ENCODE peak calls at places on chromosomes 13 and 19, in ten cellular contexts. One of them, this sample, is unnamed.

GRCh38 chr19:55172741-55173140 is 6.3 kb upstream of the DNAAF3 start:
- DNase-seq in right lobe of liver: no peak
- DNase-seq in Caco-2: no peak
- DNase-seq in fibroblast of lung: peak; percentile 66
- DNase-seq in WERI-Rb-1: no peak
- DNase-seq in tibial nerve: no peak
- DNase-seq in pancreas: no peak
- DNase-seq in ovary: no peak
- DNase-seq in kidney: no peak
- DNase-seq in heart left ventricle: no peak
- DNase-seq in this sample: no peak

GRCh38 chr19:5292843-5293606 is 47.6 kb downstream of the PTPRS start:
- DNase-seq in right lobe of liver: no peak
- DNase-seq in Caco-2: no peak
- DNase-seq in fibroblast of lung: peak; percentile 69
- DNase-seq in WERI-Rb-1: peak; percentile 73
- DNase-seq in tibial nerve: peak; percentile 49
- DNase-seq in pancreas: peak; percentile 64
- DNase-seq in ovary: peak; percentile 86
- DNase-seq in kidney: peak; percentile 92
- DNase-seq in heart left ventricle: peak; percentile 67
- DNase-seq in this sample: peak; percentile 60

GRCh38 chr19:50912727-50913716 is 1.8 kb upstream of the KLK4 start:
- DNase-seq in right lobe of liver: no peak
- DNase-seq in Caco-2: no peak
- DNase-seq in fibroblast of lung: no peak
- DNase-seq in WERI-Rb-1: no peak
- DNase-seq in tibial nerve: no peak
- DNase-seq in pancreas: no peak
- DNase-seq in ovary: no peak
- DNase-seq in kidney: no peak
- DNase-seq in heart left ventricle: no peak
- DNase-seq in this sample: no peak

GRCh38 chr19:18543814-18544475 is 572 bp upstream of the FKBP8 start:
- DNase-seq in right lobe of liver: peak; percentile 57
- DNase-seq in Caco-2: peak; percentile 84
- DNase-seq in fibroblast of lung: peak; percentile 51
- DNase-seq in WERI-Rb-1: peak; percentile 57
- DNase-seq in tibial nerve: no peak
- DNase-seq in pancreas: no peak
- DNase-seq in ovary: no peak
- DNase-seq in kidney: peak; percentile 75
- DNase-seq in heart left ventricle: peak; percentile 34
- DNase-seq in this sample: peak; percentile 68

GRCh38 chr13:21872795-21873194 is 201.9 kb downstream of the FGF9 start:
- DNase-seq in right lobe of liver: no peak
- DNase-seq in Caco-2: no peak
- DNase-seq in fibroblast of lung: no peak
- DNase-seq in WERI-Rb-1: no peak
- DNase-seq in tibial nerve: no peak
- DNase-seq in pancreas: no peak
- DNase-seq in ovary: no peak
- DNase-seq in kidney: no peak
- DNase-seq in heart left ventricle: no peak
- DNase-seq in this sample: no peak

GRCh38 chr13:110430391-110431338 is 123.6 kb downstream of the COL4A2 start:
- DNase-seq in right lobe of liver: no peak
- DNase-seq in Caco-2: no peak
- DNase-seq in fibroblast of lung: no peak
- DNase-seq in WERI-Rb-1: no peak
- DNase-seq in tibial nerve: no peak
- DNase-seq in pancreas: no peak
- DNase-seq in ovary: no peak
- DNase-seq in kidney: no peak
- DNase-seq in heart left ventricle: no peak
- DNase-seq in this sample: no peak

GRCh38 chr13:74644239-74644638 is 510.0 kb upstream of the KLF12 start:
- DNase-seq in right lobe of liver: no peak
- DNase-seq in Caco-2: no peak
- DNase-seq in fibroblast of lung: peak; percentile 58
- DNase-seq in WERI-Rb-1: no peak
- DNase-seq in tibial nerve: no peak
- DNase-seq in pancreas: no peak
- DNase-seq in ovary: no peak
- DNase-seq in kidney: no peak
- DNase-seq in heart left ventricle: no peak
- DNase-seq in this sample: no peak

GRCh38 chr19:55633866-55634265 is 6.9 kb upstream of the ZNF580 start:
- DNase-seq in right lobe of liver: no peak
- DNase-seq in Caco-2: no peak
- DNase-seq in fibroblast of lung: no peak
- DNase-seq in WERI-Rb-1: no peak
- DNase-seq in tibial nerve: no peak
- DNase-seq in pancreas: no peak
- DNase-seq in ovary: no peak
- DNase-seq in kidney: no peak
- DNase-seq in heart left ventricle: no peak
- DNase-seq in this sample: no peak

DNA sequence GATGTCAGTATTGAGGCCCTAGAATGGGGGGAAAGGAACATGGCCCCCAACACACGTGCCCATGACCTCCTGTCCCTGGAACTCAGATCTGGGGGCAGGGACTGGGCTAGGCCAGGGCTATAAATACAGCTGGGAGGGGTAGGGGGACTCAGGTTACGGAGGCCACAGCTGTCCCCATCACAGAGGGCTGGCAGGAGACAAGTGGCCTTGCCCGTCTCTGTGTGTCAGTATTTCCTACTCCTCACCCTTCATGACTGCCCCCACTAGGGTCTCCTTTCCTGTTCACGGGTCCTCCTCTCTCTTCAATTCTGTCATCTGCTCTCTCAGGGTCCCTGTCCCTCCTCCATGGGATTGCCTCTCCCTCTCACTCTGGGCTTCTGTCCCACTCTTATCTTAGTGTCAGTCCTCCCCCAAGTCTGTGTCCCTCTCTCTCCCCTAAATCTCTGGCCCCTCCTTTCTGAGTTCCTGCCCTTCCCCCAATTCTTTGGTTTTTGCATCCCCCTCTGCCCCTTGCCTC is 692 bp upstream of the HRC start:
- DNase-seq in right lobe of liver: no peak
- DNase-seq in Caco-2: no peak
- DNase-seq in fibroblast of lung: no peak
- DNase-seq in WERI-Rb-1: peak; percentile 40
- DNase-seq in tibial nerve: no peak
- DNase-seq in pancreas: no peak
- DNase-seq in ovary: no peak
- DNase-seq in kidney: no peak
- DNase-seq in heart left ventricle: peak; percentile 78
- DNase-seq in this sample: no peak
- H3K4me3 ChIP-seq in right lobe of liver: no peak overlapping the region
- H3K4me3 ChIP-seq in Caco-2: no peak overlapping the region
- H3K4me3 ChIP-seq in fibroblast of lung: no peak overlapping the region
- H3K4me3 ChIP-seq in WERI-Rb-1: no peak overlapping the region
- H3K4me3 ChIP-seq in tibial nerve: no peak overlapping the region
- H3K4me3 ChIP-seq in pancreas: no peak overlapping the region
- H3K4me3 ChIP-seq in ovary: no peak overlapping the region
- H3K4me3 ChIP-seq in kidney: no peak overlapping the region
- H3K4me3 ChIP-seq in heart left ventricle: peak overlapping the region; percentile 42
- H3K4me3 ChIP-seq in this sample: no peak overlapping the region

DNA sequence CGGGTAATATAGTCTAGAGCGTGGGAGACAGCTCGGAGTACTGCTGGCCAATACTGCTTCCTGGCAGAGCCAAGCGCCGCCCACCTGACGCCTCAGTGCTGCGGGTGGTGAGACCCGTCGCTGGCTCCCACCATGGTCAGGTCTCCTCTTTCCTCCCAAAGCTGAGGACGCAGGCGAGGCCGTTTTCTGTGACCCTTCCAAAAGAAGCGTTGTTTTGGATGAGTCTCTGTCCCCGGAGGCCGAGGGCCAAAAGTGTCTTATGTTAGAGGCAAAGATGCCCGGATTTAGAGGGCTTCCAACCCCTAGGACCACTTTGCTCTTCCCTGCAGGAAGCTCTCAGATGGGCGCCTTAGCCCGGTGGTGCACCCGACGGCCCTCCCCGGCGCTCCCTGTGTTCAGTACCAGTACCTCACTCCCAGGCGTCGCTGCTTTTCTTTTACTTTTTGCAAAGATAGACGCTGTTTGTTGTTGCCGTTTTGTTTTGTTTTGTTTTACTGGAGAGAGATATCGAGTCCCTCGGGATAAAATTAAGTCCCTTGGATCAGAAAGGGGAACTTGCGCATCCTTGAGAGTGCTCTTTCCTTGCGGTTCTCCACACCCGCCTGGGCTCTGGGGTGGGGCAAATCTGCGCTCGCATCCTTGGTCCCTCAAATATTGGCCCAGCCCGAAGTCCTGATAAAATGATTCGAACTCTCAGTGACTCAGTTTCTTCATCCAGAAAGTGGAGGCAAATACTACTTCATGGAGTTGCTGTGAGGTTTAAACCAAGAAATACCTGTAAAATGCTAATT is 7.0 kb downstream of the PDX1 start:
- DNase-seq in right lobe of liver: no peak
- DNase-seq in Caco-2: no peak
- DNase-seq in fibroblast of lung: no peak
- DNase-seq in WERI-Rb-1: no peak
- DNase-seq in tibial nerve: no peak
- DNase-seq in pancreas: no peak
- DNase-seq in ovary: no peak
- DNase-seq in kidney: no peak
- DNase-seq in heart left ventricle: no peak
- DNase-seq in this sample: no peak
- H3K9me3 ChIP-seq in right lobe of liver: no peaks in the 10 kb centered on the region
- H3K9me3 ChIP-seq in Caco-2: no peaks in the 10 kb centered on the region
- H3K9me3 ChIP-seq in fibroblast of lung: no peaks in the 10 kb centered on the region
- H3K9me3 ChIP-seq in WERI-Rb-1: peaks cover 70% of the 10 kb centered on the region
- H3K9me3 ChIP-seq in tibial nerve: no peaks in the 10 kb centered on the region
- H3K9me3 ChIP-seq in pancreas: no peaks in the 10 kb centered on the region
- H3K9me3 ChIP-seq in ovary: no peaks in the 10 kb centered on the region
- H3K9me3 ChIP-seq in kidney: no peaks in the 10 kb centered on the region
- H3K9me3 ChIP-seq in heart left ventricle: no peaks in the 10 kb centered on the region
- H3K9me3 ChIP-seq in this sample: no peaks in the 10 kb centered on the region

GRCh38 chr13:35472308-35473008 is 4.0 kb downstream of the MAB21L1 start:
- DNase-seq in right lobe of liver: no peak
- DNase-seq in Caco-2: no peak
- DNase-seq in fibroblast of lung: no peak
- DNase-seq in WERI-Rb-1: peak; percentile 33
- DNase-seq in tibial nerve: no peak
- DNase-seq in pancreas: no peak
- DNase-seq in ovary: no peak
- DNase-seq in kidney: peak; percentile 41
- DNase-seq in heart left ventricle: no peak
- DNase-seq in this sample: no peak

GRCh38 chr13:35468195-35468594 is 8.3 kb downstream of the MAB21L1 start:
- DNase-seq in right lobe of liver: no peak
- DNase-seq in Caco-2: no peak
- DNase-seq in fibroblast of lung: peak; percentile 48
- DNase-seq in WERI-Rb-1: no peak
- DNase-seq in tibial nerve: no peak
- DNase-seq in pancreas: no peak
- DNase-seq in ovary: no peak
- DNase-seq in kidney: no peak
- DNase-seq in heart left ventricle: no peak
- DNase-seq in this sample: no peak

GRCh38 chr13:35471466-35472307 is 4.8 kb downstream of the MAB21L1 start:
- DNase-seq in right lobe of liver: no peak
- DNase-seq in Caco-2: no peak
- DNase-seq in fibroblast of lung: no peak
- DNase-seq in WERI-Rb-1: peak; percentile 39
- DNase-seq in tibial nerve: no peak
- DNase-seq in pancreas: no peak
- DNase-seq in ovary: no peak
- DNase-seq in kidney: peak; percentile 30
- DNase-seq in heart left ventricle: no peak
- DNase-seq in this sample: no peak

GRCh38 chr13:35469781-35470380 is 6.6 kb downstream of the MAB21L1 start:
- DNase-seq in right lobe of liver: no peak
- DNase-seq in Caco-2: no peak
- DNase-seq in fibroblast of lung: no peak
- DNase-seq in WERI-Rb-1: no peak
- DNase-seq in tibial nerve: no peak
- DNase-seq in pancreas: no peak
- DNase-seq in ovary: no peak
- DNase-seq in kidney: no peak
- DNase-seq in heart left ventricle: no peak
- DNase-seq in this sample: no peak

DNA sequence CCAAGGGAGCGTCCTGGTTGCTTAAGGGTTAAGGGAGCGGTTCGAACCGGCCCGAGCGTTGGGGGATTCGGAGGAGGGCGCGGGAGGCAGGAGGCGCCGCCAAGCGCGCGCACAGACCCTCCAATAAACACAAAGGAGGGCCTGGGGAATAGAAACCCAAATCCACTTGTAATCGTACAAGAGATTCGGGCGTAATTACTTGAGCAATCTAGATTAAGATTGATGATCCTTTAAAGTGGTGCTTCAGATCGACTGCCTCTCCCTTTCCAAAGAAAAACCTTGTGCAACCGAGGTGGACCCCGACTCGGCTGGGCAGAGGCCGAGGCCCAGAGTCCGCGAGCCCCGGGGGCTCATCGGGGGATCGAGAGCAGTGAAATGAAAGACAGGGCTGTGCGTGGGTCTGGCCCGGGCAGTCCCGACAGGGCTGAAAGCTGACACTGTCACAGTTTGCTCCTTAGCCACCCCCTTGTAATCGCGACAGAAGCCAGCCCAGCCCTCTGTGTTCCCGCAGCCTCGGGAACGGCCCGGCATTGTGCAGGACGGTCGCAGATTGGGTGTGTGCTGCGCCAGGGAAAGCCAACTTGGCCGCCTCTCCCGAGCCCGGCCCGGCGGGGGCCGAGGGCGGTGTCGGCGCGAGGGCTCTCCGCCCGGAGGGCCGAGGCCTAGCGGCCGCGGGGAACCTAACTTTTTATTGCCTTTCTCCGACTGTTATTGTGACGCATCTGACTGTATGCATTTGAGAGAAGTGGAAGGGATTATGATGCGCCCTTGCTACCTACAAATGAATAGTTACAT is 5.6 kb downstream of the MAB21L1 start:
- DNase-seq in right lobe of liver: no peak
- DNase-seq in Caco-2: no peak
- DNase-seq in fibroblast of lung: peak; percentile 39
- DNase-seq in WERI-Rb-1: peak; percentile 81
- DNase-seq in tibial nerve: peak; percentile 28
- DNase-seq in pancreas: no peak
- DNase-seq in ovary: peak; percentile 71
- DNase-seq in kidney: peak; percentile 73
- DNase-seq in heart left ventricle: peak; percentile 50
- DNase-seq in this sample: no peak
- H3K4me3 ChIP-seq in right lobe of liver: peak overlapping the region; percentile 16
- H3K4me3 ChIP-seq in Caco-2: no peak overlapping the region
- H3K4me3 ChIP-seq in fibroblast of lung: peak overlapping the region; percentile 45
- H3K4me3 ChIP-seq in WERI-Rb-1: peak overlapping the region; percentile 56
- H3K4me3 ChIP-seq in tibial nerve: peak overlapping the region; percentile 29
- H3K4me3 ChIP-seq in pancreas: peak overlapping the region; percentile 26
- H3K4me3 ChIP-seq in ovary: peak overlapping the region; percentile 47
- H3K4me3 ChIP-seq in kidney: peak overlapping the region; percentile 62
- H3K4me3 ChIP-seq in heart left ventricle: peak overlapping the region; percentile 58
- H3K4me3 ChIP-seq in this sample: no peak overlapping the region

DNA sequence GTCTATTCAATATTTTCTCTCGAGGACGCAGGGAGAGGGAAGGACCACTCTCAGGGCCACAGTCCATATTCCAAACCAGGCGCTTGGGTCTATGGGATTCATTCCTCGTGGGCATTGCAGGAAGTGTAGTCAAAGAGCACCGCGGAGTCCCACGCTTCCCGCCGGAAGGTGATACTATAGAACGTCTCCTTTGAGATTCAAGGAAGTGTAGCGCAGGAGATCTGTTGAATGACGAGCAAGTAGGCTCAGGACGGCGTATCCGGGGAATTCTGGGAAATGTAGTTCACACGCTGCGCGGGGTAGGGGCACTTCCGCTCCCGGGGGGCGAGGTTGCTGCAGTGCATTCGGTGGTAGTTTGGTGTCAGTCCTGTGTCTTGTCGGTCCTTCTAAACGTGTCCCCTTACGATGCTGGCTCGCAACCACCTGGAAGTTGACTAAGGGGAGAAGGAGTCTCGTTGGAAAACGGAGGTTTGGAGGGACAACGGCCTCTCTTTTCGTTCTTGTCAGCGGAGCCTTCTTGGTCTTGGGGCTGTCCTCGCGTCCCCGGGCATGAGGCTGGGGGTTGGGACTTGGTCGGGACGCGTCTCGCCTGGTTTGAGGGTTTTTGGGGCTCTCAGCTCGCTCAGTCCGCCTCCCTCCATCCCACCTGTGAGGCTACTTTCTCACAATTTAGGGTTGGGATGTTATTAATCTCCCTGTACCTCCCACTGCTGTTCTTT is at the start of gene ZNF284:
- DNase-seq in right lobe of liver: peak; percentile 86
- DNase-seq in Caco-2: peak; percentile 94
- DNase-seq in fibroblast of lung: peak; percentile 92
- DNase-seq in WERI-Rb-1: peak; percentile 90
- DNase-seq in tibial nerve: peak; percentile 54
- DNase-seq in pancreas: peak; percentile 86
- DNase-seq in ovary: peak; percentile 82
- DNase-seq in kidney: peak; percentile 90
- DNase-seq in heart left ventricle: peak; percentile 89
- DNase-seq in this sample: peak; percentile 85
- H3K9me3 ChIP-seq in right lobe of liver: no peaks in the 10 kb centered on the region
- H3K9me3 ChIP-seq in Caco-2: peaks cover 5% of the 10 kb centered on the region
- H3K9me3 ChIP-seq in fibroblast of lung: no peaks in the 10 kb centered on the region
- H3K9me3 ChIP-seq in WERI-Rb-1: no peaks in the 10 kb centered on the region
- H3K9me3 ChIP-seq in tibial nerve: peaks cover 10% of the 10 kb centered on the region
- H3K9me3 ChIP-seq in pancreas: no peaks in the 10 kb centered on the region
- H3K9me3 ChIP-seq in ovary: no peaks in the 10 kb centered on the region
- H3K9me3 ChIP-seq in kidney: no peaks in the 10 kb centered on the region
- H3K9me3 ChIP-seq in heart left ventricle: no peaks in the 10 kb centered on the region
- H3K9me3 ChIP-seq in this sample: peaks cover 1% of the 10 kb centered on the region